ENCODE peak calls at places on chromosome 14, in five cellular contexts. P is HepG2, H is H1, Y is K562, X is GM12878. I is an unnamed sample.
A peak's percentile ranks its signal among the peaks of the same experiment; 100 is the strongest.

GRCh38 chr14:61396694-61397093 is 75.3 kb downstream of the PRKCH start:
- DNase-seq in H (no peak), Y (no peak), P (no peak), X (no peak), I (no peak)

GRCh38 chr14:101200008-101200649 is 296.6 kb upstream of the RTL1 start:
- DNase-seq in H (no peak), P (no peak), Y (no peak), X (no peak), I (no peak)

GRCh38 chr14:82070040-82070439 is 536.4 kb upstream of the SEL1L start:
- DNase-seq in P (no peak), Y (no peak), H (no peak), X (no peak), I (no peak)

GRCh38 chr14:96131836-96132235 is 72.8 kb upstream of the BDKRB2 start:
- DNase-seq in Y (no peak), X (no peak), P (no peak), H (no peak), I (no peak)

GRCh38 chr14:68027276-68027675 is 207.7 kb downstream of the RAD51B start:
- DNase-seq in P (no peak), X (no peak), Y (no peak), H (no peak), I (no peak)

GRCh38 chr14:65751510-65751909 is 339.0 kb downstream of the FUT8 start:
- DNase-seq in X (no peak), H (no peak), Y (no peak), P (no peak), I (no peak)

GRCh38 chr14:68734231-68734732 is 58.6 kb downstream of the ZFP36L1 start:
- DNase-seq in Y (no peak), H (no peak), P (no peak), X (peak; percentile 48), I (no peak)

GRCh38 chr14:32681598-32681997 is 257.1 kb upstream of the NPAS3 start:
- DNase-seq in X (no peak), P (no peak), Y (no peak), H (no peak), I (no peak)

GRCh38 chr14:92659765-92660561 is 88.5 kb downstream of the LGMN start:
- DNase-seq in P (no peak), H (no peak), X (no peak), Y (no peak), I (no peak)

GRCh38 chr14:47442206-47442605 is 233.2 kb downstream of the MDGA2 start:
- DNase-seq in P (peak; percentile 35), X (no peak), H (peak; percentile 59), Y (no peak), I (peak; percentile 37)

GRCh38 chr14:22689186-22689585 is 45.0 kb upstream of the OR6J1 start:
- DNase-seq in X (no peak), P (peak; percentile 91), H (no peak), Y (no peak), I (peak; percentile 89)

GRCh38 chr14:78316711-78317110 is 146.5 kb downstream of the NRXN3 start:
- DNase-seq in X (no peak), H (no peak), Y (no peak), P (no peak), I (no peak)

GRCh38 chr14:63435838-63436237 is 107.3 kb downstream of the PPP2R5E start:
- DNase-seq in P (peak; percentile 13), Y (no peak), X (no peak), H (no peak), I (no peak)

GRCh38 chr14:65639216-65639615 is 226.7 kb downstream of the FUT8 start:
- DNase-seq in P (peak; percentile 50), H (no peak), X (no peak), Y (no peak), I (no peak)

GRCh38 chr14:59483360-59483759 is 848 bp downstream of the L3HYPDH start:
- DNase-seq in P (no peak), Y (peak; percentile 14), X (no peak), H (no peak), I (peak; percentile 2)

GRCh38 chr14:34301107-34301734 is 160.8 kb downstream of the SPTSSA start:
- DNase-seq in Y (peak; percentile 28), P (peak; percentile 54), X (peak; percentile 7), H (no peak), I (peak; percentile 28)

GRCh38 chr14:104703269-104703668 is 13.9 kb downstream of the INF2 start:
- DNase-seq in X (no peak), P (no peak), H (no peak), Y (no peak), I (no peak)

GRCh38 chr14:55274760-55275159 is 3.5 kb downstream of the FBXO34 start:
- DNase-seq in X (no peak), H (no peak), Y (no peak), P (no peak), I (no peak)

GRCh38 chr14:88228519-88229236 is 94.4 kb downstream of the KCNK10 start:
- DNase-seq in H (no peak), P (no peak), Y (no peak), X (no peak), I (no peak)

GRCh38 chr14:64760146-64760755 is 56.0 kb downstream of the PLEKHG3 start:
- DNase-seq in H (no peak), X (no peak), P (peak; percentile 34), Y (peak; percentile 69), I (peak; percentile 24)

GRCh38 chr14:54691525-54692260 is 124.8 kb downstream of the SAMD4A start:
- DNase-seq in X (no peak), Y (peak; percentile 58), P (peak; percentile 70), H (peak; percentile 53), I (peak; percentile 53)

GRCh38 chr14:52954346-52955214 is 3.7 kb upstream of the FERMT2 start:
- DNase-seq in P (no peak), X (no peak), Y (no peak), H (no peak), I (no peak)

GRCh38 chr14:62505045-62505444 is 540.2 kb downstream of the KCNH5 start:
- DNase-seq in P (no peak), Y (no peak), H (no peak), X (no peak), I (no peak)

GRCh38 chr14:74425525-74426201 is 347 bp downstream of the SYNDIG1L start:
- DNase-seq in X (no peak), H (no peak), Y (peak; percentile 87), P (no peak), I (no peak)

GRCh38 chr14:35361141-35361480 is 43.4 kb downstream of the NFKBIA start:
- DNase-seq in Y (no peak), X (no peak), P (no peak), H (no peak), I (no peak)

GRCh38 chr14:100523131-100523530 is 64.1 kb downstream of the BEGAIN start:
- DNase-seq in Y (no peak), H (no peak), X (no peak), P (no peak), I (no peak)

GRCh38 chr14:104827173-104828055 is 26.5 kb downstream of the ZBTB42 start:
- DNase-seq in P (peak; percentile 76), X (no peak), Y (peak; percentile 74), H (peak; percentile 58), I (peak; percentile 48)

GRCh38 chr14:104367811-104368750 is 211.5 kb upstream of the C14orf180 start:
- DNase-seq in Y (no peak), X (no peak), H (no peak), P (no peak), I (no peak)

GRCh38 chr14:55129428-55130193 is 559 bp downstream of the LGALS3 start:
- DNase-seq in X (no peak), Y (peak; percentile 18), P (peak; percentile 29), H (no peak), I (no peak)

GRCh38 chr14:104639889-104640548 is 35.4 kb upstream of the TMEM179 start:
- DNase-seq in Y (peak; percentile 83), H (peak; percentile 53), X (no peak), P (peak; percentile 32), I (peak; percentile 27)

GRCh38 chr14:102028733-102029132 is 58.1 kb downstream of the HSP90AA1 start:
- DNase-seq in X (no peak), P (no peak), Y (no peak), H (no peak), I (no peak)

GRCh38 chr14:41558527-41558926 is 48.1 kb upstream of the LRFN5 start:
- DNase-seq in X (no peak), H (no peak), Y (no peak), P (no peak), I (no peak)

GRCh38 chr14:20866963-20867362 is 24.2 kb upstream of the RNASE3 start:
- DNase-seq in P (no peak), Y (no peak), H (no peak), X (no peak), I (peak; percentile 16)

DNA sequence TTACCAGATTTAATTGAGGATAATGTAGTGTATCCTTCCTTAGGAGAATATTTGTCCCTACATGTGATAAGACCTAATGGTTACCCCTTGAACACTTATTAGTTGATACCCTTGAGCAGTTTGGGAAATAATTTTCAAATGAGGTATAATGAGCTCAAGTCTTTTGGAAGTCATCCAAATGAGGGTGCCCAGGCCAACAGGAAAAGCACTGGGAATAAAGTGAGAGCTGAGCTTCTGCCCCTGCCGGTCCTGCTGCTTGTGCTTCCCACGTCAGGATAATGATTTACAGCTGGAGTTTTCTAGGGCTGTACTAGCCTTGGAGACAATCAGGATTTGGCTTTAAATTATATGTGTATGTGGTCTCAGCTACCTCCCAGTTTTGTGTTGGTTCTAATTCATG is 178.8 kb upstream of the FRMD6 start:
- DNase-seq in Y (no peak), X (no peak), H (no peak), P (no peak), I (no peak)
- TF ChIP-seq YY1 in Y (no peak), X (no peak), H (no peak), P (no peak), I (no peak)

GRCh38 chr14:77203611-77204456 is 22.2 kb downstream of the TMEM63C start:
- DNase-seq in X (no peak), P (no peak), H (no peak), Y (no peak), I (no peak)
- TF ChIP-seq SP1 in X (no peak), P (no peak), H (no peak), Y (no peak), I (no peak)

GRCh38 chr14:76953196-76953945 is 75.1 kb downstream of the IRF2BPL start:
- DNase-seq in Y (no peak), H (no peak), P (peak; percentile 45), X (no peak), I (peak; percentile 81)
- TF ChIP-seq YY1 in Y (no peak), H (no peak), P (no peak), X (no peak), I (peak; percentile 72)

GRCh38 chr14:51534623-51535022 is 117.1 kb upstream of the FRMD6 start:
- DNase-seq in Y (no peak), H (no peak), X (no peak), P (peak; percentile 95), I (peak; percentile 71)
- TF ChIP-seq SP1 in Y (no peak), H (no peak), X (no peak), P (no peak), I (peak; percentile 76)